ENCODE peak calls at places on chromosomes 6 and 20, in five cellular contexts. U, E, A, W and X are unnamed samples.

GRCh38 chr6:124996411-124996810 is 34.2 kb downstream of the RNF217 start:
- DNase-seq in E (no peak), U (no peak), A (no peak), W (no peak), X (no peak)

GRCh38 chr6:16676978-16677377 is 84.3 kb downstream of the ATXN1 start:
- DNase-seq in U (no peak), E (no peak), A (no peak), W (no peak), X (no peak)

GRCh38 chr20:32762754-32763201 is 593 bp downstream of the DNMT3B start:
- DNase-seq in U (no peak), W (no peak), E (peak; percentile 25), A (peak; percentile 17), X (peak; percentile 35)

GRCh38 chr20:62678553-62678952 is 30.1 kb upstream of the NTSR1 start:
- DNase-seq in U (no peak), W (no peak), E (no peak), A (no peak), X (no peak)

GRCh38 chr20:45191926-45192325 is 14.9 kb upstream of the SEMG1 start:
- DNase-seq in E (no peak), W (no peak), U (no peak), A (no peak), X (no peak)

GRCh38 chr6:29637247-29637646 is 4.3 kb upstream of the GABBR1 start:
- DNase-seq in A (no peak), W (no peak), E (no peak), U (no peak), X (no peak)

GRCh38 chr6:129893513-129894098 is 32.5 kb upstream of the TMEM244 start:
- DNase-seq in E (no peak), U (no peak), W (no peak), A (no peak), X (no peak)

GRCh38 chr6:113995632-113996031 is 24.7 kb upstream of the HDAC2 start:
- DNase-seq in E (peak; percentile 59), W (peak; percentile 38), A (no peak), U (no peak), X (no peak)

GRCh38 chr6:160931378-160932343 is 59.9 kb upstream of the MAP3K4 start:
- DNase-seq in W (no peak), E (peak; percentile 11), A (no peak), U (no peak), X (no peak)

GRCh38 chr6:25307805-25308494 is 28.8 kb downstream of the CARMIL1 start:
- DNase-seq in E (no peak), W (no peak), U (no peak), A (no peak), X (no peak)

GRCh38 chr6:168695701-168696100 is 254.7 kb downstream of the SMOC2 start:
- DNase-seq in A (no peak), U (no peak), W (no peak), E (no peak), X (no peak)

DNA sequence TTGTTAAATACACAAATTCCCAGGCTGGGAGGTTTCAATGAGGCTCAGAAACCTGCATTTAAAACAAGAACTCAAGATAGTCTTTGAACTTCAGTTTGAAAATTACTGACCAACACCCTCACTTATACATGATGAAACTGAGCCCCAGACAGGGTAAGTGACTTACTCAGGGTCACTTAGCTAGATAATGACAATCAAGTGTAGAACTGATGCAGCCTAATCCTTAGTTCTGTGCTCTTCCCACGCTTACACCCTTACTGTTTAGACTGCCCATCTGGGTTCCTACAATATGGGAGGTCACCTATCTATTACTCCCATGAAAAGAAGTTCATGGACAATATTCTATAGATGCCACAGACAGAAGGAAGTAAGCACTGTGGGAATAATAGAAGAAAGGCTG is 24.5 kb upstream of the FAM135A start:
- DNase-seq in U (no peak), A (no peak), E (no peak), W (no peak), X (no peak)
- H3K4me3 ChIP-seq in U (no peak overlapping the region), A (no peak overlapping the region), E (no peak overlapping the region), W (no peak overlapping the region), X (no peak overlapping the region)

GRCh38 chr6:36333889-36334288 is 2.8 kb downstream of the BNIP5 start:
- DNase-seq in W (no peak), E (no peak), A (no peak), U (no peak), X (no peak)
- H3K27me3 ChIP-seq in W (no peaks in the 10 kb centered on the region), E (no peaks in the 10 kb centered on the region), A (no peaks in the 10 kb centered on the region), U (peaks cover 19% of the 10 kb centered on the region), X (no peaks in the 10 kb centered on the region)

DNA sequence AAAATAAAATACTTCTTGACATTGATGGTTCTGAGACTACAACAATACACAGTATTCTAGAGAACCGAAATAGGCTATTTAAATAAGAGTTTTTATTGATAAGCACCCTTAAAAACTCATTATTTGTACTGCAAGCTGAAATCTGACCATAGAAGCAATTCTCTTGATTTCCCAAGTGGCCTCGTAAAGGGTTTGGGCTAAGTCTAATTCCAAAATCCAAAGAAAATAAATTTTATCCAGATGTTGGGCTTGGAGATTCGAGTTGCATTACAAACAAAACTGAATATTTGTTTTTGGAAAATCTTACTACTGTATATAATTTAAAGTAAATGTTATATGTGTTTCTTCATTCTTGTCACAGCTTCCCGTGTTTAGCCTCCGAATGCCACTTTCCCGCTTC is 47.2 kb downstream of the PRL start:
- DNase-seq in U (no peak), E (no peak), A (no peak), W (no peak), X (no peak)
- H3K9me3 ChIP-seq in U (no peaks in the 10 kb centered on the region), E (no peaks in the 10 kb centered on the region), A (no peaks in the 10 kb centered on the region), W (peaks cover 2% of the 10 kb centered on the region), X (no peaks in the 10 kb centered on the region)

GRCh38 chr6:56456785-56457184 is 185.9 kb downstream of the DST start:
- DNase-seq in A (no peak), U (no peak), W (no peak), E (no peak), X (no peak)
- H3K4me3 ChIP-seq in A (no peak overlapping the region), U (no peak overlapping the region), W (no peak overlapping the region), E (no peak overlapping the region), X (no peak overlapping the region)